ENCODE peak calls at places on chromosomes 16 and 17, in six cellular contexts. V, U, L, I, J and N are unnamed samples.
A peak's percentile ranks its signal among the peaks of the same experiment; 100 is the strongest.

GRCh38 chr16:52497067-52497816 is 49.7 kb downstream of the TOX3 start:
- DNase-seq in J (no peak), V (no peak), L (peak; percentile 1), U (no peak), I (peak; percentile 71), N (no peak)

GRCh38 chr17:79837888-79838540 is 1.2 kb downstream of the CBX4 start:
- DNase-seq in J (no peak), U (no peak), L (no peak), V (no peak), I (no peak), N (no peak)

GRCh38 chr16:53952215-53953208 is 248.6 kb downstream of the FTO start:
- DNase-seq in V (no peak), L (peak; percentile 70), I (no peak), U (no peak), J (no peak), N (no peak)

GRCh38 chr17:27038676-27039075 is 255.2 kb upstream of the WSB1 start:
- DNase-seq in V (no peak), I (peak; percentile 19), J (no peak), L (no peak), U (no peak), N (no peak)

GRCh38 chr17:62778990-62779681 is 29.0 kb downstream of the MARCHF10 start:
- DNase-seq in L (peak; percentile 96), J (no peak), V (peak; percentile 77), U (no peak), I (peak; percentile 48), N (no peak)

GRCh38 chr17:44362964-44363612 is 565 bp downstream of the FAM171A2 start:
- DNase-seq in V (no peak), L (no peak), U (no peak), I (no peak), J (no peak), N (no peak)

GRCh38 chr17:16989230-16989952 is 17.5 kb upstream of the TNFRSF13B start:
- DNase-seq in V (no peak), I (no peak), J (no peak), L (no peak), U (no peak), N (no peak)

GRCh38 chr17:75832652-75833400 is 11.4 kb downstream of the UNC13D start:
- DNase-seq in V (no peak), L (no peak), U (no peak), I (no peak), J (no peak), N (no peak)

GRCh38 chr16:9184354-9184690 is 92.9 kb downstream of the HAPSTR1 start:
- DNase-seq in I (no peak), L (no peak), U (no peak), J (no peak), V (no peak), N (no peak)

GRCh38 chr16:23509763-23510153 is 536 bp downstream of the GGA2 start:
- DNase-seq in L (peak; percentile 42), V (no peak), U (no peak), J (peak; percentile 7), I (no peak), N (no peak)

GRCh38 chr17:21772321-21772720 is 80.0 kb downstream of the KCNJ18 start:
- DNase-seq in V (no peak), L (no peak), I (no peak), U (no peak), J (no peak), N (no peak)

GRCh38 chr16:88702364-88703210 is 3.6 kb downstream of the RNF166 start:
- DNase-seq in I (no peak), V (no peak), U (no peak), J (no peak), L (no peak), N (no peak)

GRCh38 chr17:65660947-65661346 is 99.5 kb upstream of the AXIN2 start:
- DNase-seq in I (no peak), J (no peak), L (peak; percentile 68), U (no peak), V (no peak), N (no peak)

GRCh38 chr16:85913688-85914422 is 14.9 kb downstream of the IRF8 start:
- DNase-seq in U (no peak), V (no peak), J (no peak), L (no peak), I (no peak), N (no peak)

GRCh38 chr17:67469208-67469980 is 92.3 kb downstream of the PITPNC1 start:
- DNase-seq in J (peak; percentile 9), U (no peak), L (peak; percentile 39), V (no peak), I (peak; percentile 36), N (no peak)

GRCh38 chr16:27323781-27324561 is 10.2 kb downstream of the IL4R start:
- DNase-seq in J (no peak), V (no peak), U (no peak), L (no peak), I (no peak), N (no peak)

GRCh38 chr16:47523342-47524006 is 62.3 kb downstream of the PHKB start:
- DNase-seq in J (no peak), L (no peak), U (no peak), V (no peak), I (peak; percentile 91), N (no peak)

GRCh38 chr17:72254808-72255449 is 134.1 kb downstream of the SOX9 start:
- DNase-seq in V (no peak), L (no peak), J (no peak), I (no peak), U (no peak), N (no peak)

GRCh38 chr17:79183221-79184158 is 108.9 kb downstream of the ENGASE start:
- DNase-seq in U (peak; percentile 30), L (peak; percentile 13), V (no peak), J (no peak), I (no peak), N (no peak)

GRCh38 chr16:49563666-49564065 is 190.1 kb downstream of the C16orf78 start:
- DNase-seq in I (no peak), J (no peak), L (no peak), U (no peak), V (no peak), N (no peak)

GRCh38 chr16:71311553-71312158 is 22.5 kb upstream of the CMTR2 start:
- DNase-seq in I (peak; percentile 54), J (no peak), L (peak; percentile 27), V (no peak), U (peak; percentile 30), N (no peak)

GRCh38 chr16:5056347-5056746 is 9.4 kb downstream of the C16orf89 start:
- DNase-seq in I (peak; percentile 65), V (no peak), J (peak; percentile 4), L (peak; percentile 35), U (no peak), N (no peak)

GRCh38 chr16:18829221-18829620 is 27.9 kb upstream of the ARL6IP1 start:
- DNase-seq in U (no peak), V (no peak), J (no peak), I (no peak), L (no peak), N (no peak)